ENCODE peak calls at places on chromosomes 6 and 20, in five cellular contexts. D is mucosa of descending colon; I is bronchial epithelial cell; H is naive thymus-derived CD4-positive, alpha-beta T cell; Q is astrocyte of the cerebellum. X is an unnamed sample.

GRCh38 chr20:48025661-48026060 is 240.4 kb upstream of the SULF2 start:
- DNase-seq in D (no peak), I (no peak), H (no peak), Q (no peak), X (no peak)

GRCh38 chr20:61288331-61288784 is 36.3 kb downstream of the CDH4 start:
- DNase-seq in D (no peak), I (no peak), H (no peak), Q (peak; percentile 37), X (no peak)

GRCh38 chr6:144150673-144151009 is 324 bp downstream of the STX11 start:
- DNase-seq in D (peak; percentile 33), I (peak; percentile 11), H (peak; percentile 51), Q (no peak), X (peak; percentile 23)

GRCh38 chr20:8361008-8361652 is 229.1 kb downstream of the PLCB1 start:
- DNase-seq in D (no peak), I (peak; percentile 1), H (no peak), Q (no peak), X (no peak)

GRCh38 chr20:36179170-36179945 is 24.8 kb downstream of the EPB41L1 start:
- DNase-seq in D (no peak), I (no peak), H (no peak), Q (no peak), X (no peak)

GRCh38 chr6:52253494-52253893 is 9.2 kb upstream of the IL17F start:
- DNase-seq in D (no peak), I (peak; percentile 13), H (no peak), Q (no peak), X (no peak)

GRCh38 chr20:37992802-37993538 is 40.3 kb downstream of the TTI1 start:
- DNase-seq in D (peak; percentile 63), I (peak; percentile 92), H (peak; percentile 18), Q (peak; percentile 70), X (peak; percentile 28)

GRCh38 chr6:53854843-53855567 is 60.2 kb downstream of the LRRC1 start:
- DNase-seq in D (no peak), I (peak; percentile 86), H (no peak), Q (no peak), X (no peak)

GRCh38 chr6:137638926-137639706 is 144.9 kb upstream of the OLIG3 start:
- DNase-seq in D (no peak), I (no peak), H (no peak), Q (no peak), X (no peak)

GRCh38 chr6:143062551-143062950 is 1.9 kb downstream of the AIG1 start:
- DNase-seq in D (no peak), I (no peak), H (no peak), Q (no peak), X (no peak)

GRCh38 chr20:49279677-49280462 is 2.0 kb upstream of the ZNFX1 start:
- DNase-seq in D (no peak), I (no peak), H (no peak), Q (no peak), X (no peak)

GRCh38 chr20:35597186-35597585 is 18.4 kb upstream of the SPAG4 start:
- DNase-seq in D (no peak), I (no peak), H (no peak), Q (no peak), X (no peak)

GRCh38 chr6:43644940-43645612 is at the start of gene RSPH9:
- DNase-seq in D (peak; percentile 81), I (peak; percentile 49), H (peak; percentile 47), Q (no peak), X (no peak)

GRCh38 chr20:62064788-62065668 is 653 bp downstream of the TAF4 start:
- DNase-seq in D (peak; percentile 24), I (no peak), H (no peak), Q (no peak), X (no peak)

GRCh38 chr6:166381381-166381732 is 1.4 kb downstream of the MPC1 start:
- DNase-seq in D (no peak), I (no peak), H (no peak), Q (no peak), X (no peak)
- H3K4me3 ChIP-seq in D (no peak overlapping the region), I (peak overlapping the region; percentile 89), H (peak overlapping the region; percentile 85), Q (peak overlapping the region; percentile 76), X (peak overlapping the region; percentile 80)

DNA sequence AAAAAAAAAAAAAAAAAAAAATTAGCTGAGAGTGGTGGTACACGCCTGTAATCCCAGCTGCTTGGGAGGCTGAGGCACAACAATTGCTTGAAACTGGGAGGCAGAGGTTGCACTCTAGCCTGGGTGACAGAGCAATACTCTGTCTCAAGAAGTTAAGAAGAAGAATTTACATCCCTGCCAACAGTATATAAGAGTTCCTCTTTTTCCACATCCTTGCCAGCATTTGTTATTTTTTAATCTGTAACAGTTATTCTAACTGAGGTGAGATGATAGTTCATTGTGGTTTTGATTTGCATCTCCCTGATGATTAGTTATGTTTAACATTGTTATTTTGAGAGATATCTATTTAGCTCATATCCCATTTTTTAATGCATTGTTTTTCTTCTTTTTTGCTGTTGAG is 20.3 kb upstream of the DYNLRB1 start:
- DNase-seq in D (no peak), I (no peak), H (no peak), Q (no peak), X (no peak)
- H3K4me3 ChIP-seq in D (no peak overlapping the region), I (no peak overlapping the region), H (no peak overlapping the region), Q (no peak overlapping the region), X (no peak overlapping the region)

DNA sequence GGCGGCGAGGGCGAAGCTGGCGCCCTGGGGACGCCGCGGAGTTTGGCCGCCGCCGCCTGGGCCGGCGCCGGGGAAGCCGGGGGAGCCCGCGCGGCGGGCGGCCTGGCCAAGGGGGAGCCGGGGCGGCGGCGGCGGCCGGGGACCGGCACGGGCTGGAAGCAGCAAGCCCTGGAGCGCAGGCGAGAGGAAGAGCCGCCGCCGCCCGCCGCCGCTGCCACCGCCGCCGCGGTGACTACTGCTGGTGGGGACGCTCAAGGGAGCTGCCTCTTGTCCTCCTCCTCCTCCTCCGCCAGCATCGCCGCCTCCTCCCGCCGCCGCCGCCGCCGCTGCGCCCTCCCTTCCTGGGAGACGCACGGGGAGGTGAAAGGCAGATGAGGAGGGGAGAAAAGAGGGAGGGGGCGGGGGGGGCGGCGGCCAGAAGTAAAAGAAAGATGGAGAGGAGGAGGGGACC is 975 bp downstream of the PDE10A start:
- DNase-seq in D (no peak), I (no peak), H (no peak), Q (no peak), X (no peak)
- H3K4me3 ChIP-seq in D (no peak overlapping the region), I (no peak overlapping the region), H (no peak overlapping the region), Q (peak overlapping the region; percentile 61), X (no peak overlapping the region)

DNA sequence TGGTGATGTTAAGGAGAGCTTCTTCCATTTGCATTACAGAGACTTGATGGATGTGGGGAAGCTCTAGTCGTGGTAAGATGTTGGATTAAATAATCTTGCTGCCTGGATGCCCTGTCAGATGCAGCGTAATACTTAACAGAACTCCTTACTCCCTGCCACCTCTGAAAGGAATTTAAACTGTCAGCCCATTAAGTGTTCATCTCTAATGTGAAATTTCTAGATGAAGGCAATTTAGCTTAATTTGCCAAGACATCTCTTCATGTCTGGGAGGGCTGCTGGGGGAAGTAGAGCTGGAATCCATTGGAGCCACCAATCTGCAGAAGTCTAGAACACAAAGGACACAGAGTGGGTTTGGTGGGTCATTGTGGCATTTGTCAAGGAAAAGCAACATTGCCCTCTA is 64.4 kb downstream of the SOBP start:
- DNase-seq in D (no peak), I (no peak), H (no peak), Q (no peak), X (no peak)
- H3K4me3 ChIP-seq in D (no peak overlapping the region), I (no peak overlapping the region), H (no peak overlapping the region), Q (no peak overlapping the region), X (no peak overlapping the region)

GRCh38 chr6:122033564-122034181 is 365.8 kb upstream of the HSF2 start:
- DNase-seq in D (no peak), I (peak; percentile 72), H (peak; percentile 57), Q (peak; percentile 55), X (peak; percentile 37)
- H3K4me3 ChIP-seq in D (no peak overlapping the region), I (no peak overlapping the region), H (no peak overlapping the region), Q (no peak overlapping the region), X (no peak overlapping the region)

GRCh38 chr6:34663887-34664269 is 32.7 kb downstream of the ILRUN start:
- DNase-seq in D (no peak), I (no peak), H (no peak), Q (no peak), X (no peak)

GRCh38 chr6:34661379-34661778 is 35.2 kb downstream of the ILRUN start:
- DNase-seq in D (no peak), I (no peak), H (no peak), Q (no peak), X (no peak)

GRCh38 chr6:34665019-34665418 is 31.5 kb downstream of the ILRUN start:
- DNase-seq in D (no peak), I (no peak), H (no peak), Q (no peak), X (no peak)

GRCh38 chr6:34663371-34663770 is 33.2 kb downstream of the ILRUN start:
- DNase-seq in D (no peak), I (no peak), H (no peak), Q (no peak), X (no peak)

GRCh38 chr6:34664270-34664971 is 32.1 kb downstream of the ILRUN start:
- DNase-seq in D (no peak), I (peak; percentile 38), H (no peak), Q (no peak), X (no peak)
- H3K4me3 ChIP-seq in D (no peak overlapping the region), I (no peak overlapping the region), H (no peak overlapping the region), Q (no peak overlapping the region), X (no peak overlapping the region)

GRCh38 chr6:108563292-108563691 is 2.6 kb downstream of the FOXO3 start:
- DNase-seq in D (no peak), I (no peak), H (no peak), Q (no peak), X (no peak)
- H3K4me3 ChIP-seq in D (no peak overlapping the region), I (peak overlapping the region; percentile 55), H (no peak overlapping the region), Q (peak overlapping the region; percentile 93), X (no peak overlapping the region)